ENCODE peak calls at places on chromosome 5, in ten cellular contexts. F is uterus, Z is gastrocnemius medialis, M is transverse colon, Q is spleen, S is body of pancreas, L is tibial nerve, R is stomach, H is adrenal gland, D is HCT116. K is an unnamed sample.

GRCh38 chr5:79576606-79577289 is 35.5 kb upstream of the TENT2 start:
- DNase-seq in D (no peak), L (no peak), H (no peak), Q (no peak), F (no peak), M (no peak), R (no peak), S (no peak), Z (no peak), K (no peak)

GRCh38 chr5:171129308-171129707 is 179.7 kb upstream of the TLX3 start:
- DNase-seq in Q (no peak), D (no peak), L (no peak), M (no peak), Z (no peak), R (no peak), H (no peak), S (no peak), F (no peak), K (no peak)

GRCh38 chr5:7850533-7851239 is at the start of gene CFAP90:
- DNase-seq in L (no peak), D (no peak), R (peak), Z (no peak), S (peak), H (peak), Q (peak), M (peak), F (peak), K (no peak)

GRCh38 chr5:73321757-73322452 is 126.7 kb downstream of the FOXD1 start:
- DNase-seq in F (no peak), Q (no peak), S (no peak), D (peak), H (no peak), M (no peak), R (no peak), L (no peak), Z (no peak), K (peak)

GRCh38 chr5:80916661-80917060 is 43.5 kb upstream of the RASGRF2 start:
- DNase-seq in M (no peak), D (no peak), R (no peak), Z (no peak), S (no peak), H (no peak), Q (no peak), F (no peak), L (no peak), K (no peak)

GRCh38 chr5:40273936-40274335 is 405.8 kb upstream of the PTGER4 start:
- DNase-seq in D (no peak), R (no peak), S (no peak), H (no peak), L (no peak), M (no peak), Z (no peak), F (no peak), Q (no peak), K (no peak)

GRCh38 chr5:170104299-170104698 is 1.4 kb upstream of the FOXI1 start:
- DNase-seq in H (peak), L (no peak), M (no peak), Z (no peak), R (no peak), S (no peak), D (no peak), F (no peak), Q (no peak), K (no peak)

GRCh38 chr5:6962256-6962655 is 249.0 kb downstream of the TENT4A start:
- DNase-seq in S (no peak), L (no peak), Z (no peak), F (no peak), D (no peak), H (no peak), M (no peak), Q (no peak), R (no peak), K (no peak)

GRCh38 chr5:73256462-73257260 is 83.7 kb downstream of the TMEM174 start:
- DNase-seq in H (no peak), D (no peak), R (no peak), L (no peak), S (no peak), Z (no peak), M (no peak), F (no peak), Q (no peak), K (no peak)

GRCh38 chr5:180212363-180213255 is 3.6 kb upstream of the RASGEF1C start:
- DNase-seq in Q (peak), M (no peak), L (no peak), H (peak), S (peak), F (no peak), D (no peak), Z (no peak), R (no peak), K (no peak)

GRCh38 chr5:16536246-16536645 is 70.6 kb upstream of the ZNF622 start:
- DNase-seq in M (no peak), F (no peak), L (no peak), S (no peak), Q (no peak), D (no peak), Z (no peak), H (no peak), R (no peak), K (peak)

GRCh38 chr5:167671176-167671575 is 620.3 kb upstream of the WWC1 start:
- DNase-seq in Z (no peak), F (no peak), Q (no peak), H (no peak), R (no peak), L (no peak), S (no peak), D (no peak), M (no peak), K (no peak)

GRCh38 chr5:45385321-45386058 is 310.7 kb downstream of the HCN1 start:
- DNase-seq in Q (no peak), R (no peak), D (peak), H (no peak), F (no peak), Z (peak), L (no peak), S (no peak), M (no peak), K (peak)

GRCh38 chr5:122351416-122352157 is 39.5 kb downstream of the SNCAIP start:
- DNase-seq in L (no peak), D (no peak), R (no peak), Z (no peak), H (no peak), M (no peak), Q (no peak), F (no peak), S (no peak), K (no peak)

GRCh38 chr5:75524071-75524470 is 12.4 kb downstream of the POLK start:
- DNase-seq in D (no peak), Q (no peak), R (no peak), M (no peak), Z (no peak), L (no peak), S (no peak), F (no peak), H (no peak), K (no peak)

GRCh38 chr5:80114856-80115255 is 79.7 kb downstream of the THBS4 start:
- DNase-seq in F (no peak), L (no peak), M (peak), H (no peak), R (no peak), Z (no peak), D (no peak), S (no peak), Q (no peak), K (no peak)

GRCh38 chr5:33764786-33765185 is 127.0 kb downstream of the ADAMTS12 start:
- DNase-seq in D (no peak), L (no peak), Z (no peak), H (no peak), F (no peak), R (no peak), M (no peak), Q (no peak), S (no peak), K (no peak)

GRCh38 chr5:12072441-12072840 is 168.2 kb upstream of the CTNND2 start:
- DNase-seq in S (no peak), D (no peak), L (no peak), Q (no peak), M (no peak), Z (no peak), R (no peak), H (no peak), F (no peak), K (no peak)

GRCh38 chr5:95817430-95817829 is 5.1 kb downstream of the GLRX start:
- DNase-seq in F (no peak), R (no peak), H (peak), M (peak), L (no peak), Z (no peak), Q (no peak), S (no peak), D (no peak), K (peak)

GRCh38 chr5:114266374-114266773 is 95.5 kb upstream of the KCNN2 start:
- DNase-seq in H (no peak), D (no peak), Z (no peak), F (no peak), Q (no peak), R (no peak), M (no peak), S (no peak), L (no peak), K (no peak)

GRCh38 chr5:168329302-168329701 is 37.9 kb downstream of the WWC1 start:
- DNase-seq in R (no peak), Z (no peak), H (no peak), Q (no peak), S (peak), F (no peak), M (no peak), L (no peak), D (no peak), K (no peak)

GRCh38 chr5:96816430-96816939 is 8.7 kb upstream of the ERAP1 start:
- DNase-seq in Z (no peak), F (no peak), S (no peak), M (peak), L (no peak), Q (no peak), R (no peak), H (no peak), D (no peak), K (no peak)

GRCh38 chr5:80406980-80407734 is 707 bp upstream of the ZFYVE16 start:
- DNase-seq in D (no peak), R (no peak), L (no peak), S (peak), F (peak), Q (peak), H (peak), Z (peak), M (peak), K (no peak)

GRCh38 chr5:157549954-157550549 is 25.5 kb downstream of the ADAM19 start:
- DNase-seq in R (no peak), D (no peak), S (no peak), Z (no peak), L (no peak), H (no peak), M (no peak), Q (no peak), F (no peak), K (no peak)

GRCh38 chr5:142915038-142915437 is 144.9 kb downstream of the ARHGAP26 start:
- DNase-seq in S (no peak), F (no peak), D (no peak), R (no peak), Z (no peak), M (no peak), Q (no peak), L (no peak), H (no peak), K (no peak)

GRCh38 chr5:142015781-142016533 is 3.1 kb upstream of the GNPDA1 start:
- DNase-seq in L (no peak), R (no peak), S (peak), H (no peak), Q (no peak), F (no peak), D (no peak), Z (no peak), M (no peak), K (peak)

GRCh38 chr5:81359108-81359507 is 34.8 kb downstream of the ACOT12 start:
- DNase-seq in R (no peak), L (no peak), M (no peak), Z (no peak), H (no peak), D (no peak), Q (no peak), F (no peak), S (no peak), K (no peak)

GRCh38 chr5:9173281-9174048 is 372.4 kb downstream of the SEMA5A start:
- DNase-seq in M (no peak), H (no peak), R (no peak), Z (no peak), D (no peak), L (no peak), S (no peak), F (no peak), Q (no peak), K (no peak)

GRCh38 chr5:151082976-151083651 is 2.3 kb upstream of the TNIP1 start:
- DNase-seq in H (no peak), S (no peak), Q (peak), L (no peak), R (peak), F (no peak), D (no peak), M (peak), Z (peak), K (no peak)

GRCh38 chr5:109690456-109691247 is 925 bp downstream of the MAN2A1 start:
- DNase-seq in M (peak), L (peak), H (peak), R (peak), S (peak), F (peak), Z (peak), Q (peak), D (peak), K (peak)

GRCh38 chr5:168553377-168554130 is 24.4 kb downstream of the FBLL1 start:
- DNase-seq in R (no peak), L (no peak), Q (no peak), H (no peak), F (no peak), M (no peak), Z (no peak), D (no peak), S (no peak), K (no peak)

GRCh38 chr5:108251350-108251749 is 130.5 kb downstream of the FBXL17 start:
- DNase-seq in H (no peak), M (no peak), Q (no peak), S (no peak), R (no peak), Z (no peak), D (no peak), F (no peak), L (no peak), K (no peak)

GRCh38 chr5:1799110-1799601 is 481 bp downstream of the MRPL36 start:
- DNase-seq in Z (no peak), R (no peak), D (no peak), H (peak), S (no peak), Q (no peak), F (peak), M (peak), L (no peak), K (no peak)

GRCh38 chr5:10556331-10556807 is 7.5 kb upstream of the ANKRD33B start:
- DNase-seq in L (no peak), D (no peak), S (no peak), Q (no peak), F (no peak), R (no peak), Z (no peak), H (no peak), M (no peak), K (peak)

GRCh38 chr5:124644138-124644537 is 102.3 kb downstream of the ZNF608 start:
- DNase-seq in L (no peak), R (no peak), D (no peak), S (no peak), M (no peak), F (no peak), Q (no peak), H (no peak), Z (no peak), K (no peak)

GRCh38 chr5:113047733-113048652 is 71.4 kb downstream of the DCP2 start:
- DNase-seq in L (no peak), Z (no peak), M (no peak), D (no peak), Q (no peak), F (no peak), S (peak), H (no peak), R (no peak), K (no peak)

GRCh38 chr5:116861662-116862061 is 287.0 kb upstream of the SEMA6A start:
- DNase-seq in Z (no peak), D (no peak), Q (no peak), M (no peak), F (no peak), R (no peak), H (no peak), S (no peak), L (no peak), K (no peak)

GRCh38 chr5:68343421-68343826 is 127.9 kb downstream of the PIK3R1 start:
- DNase-seq in M (no peak), S (peak), D (no peak), Q (no peak), R (peak), Z (peak), L (no peak), F (peak), H (peak), K (peak)

GRCh38 chr5:33736510-33736909 is 155.3 kb downstream of the ADAMTS12 start:
- DNase-seq in Q (no peak), R (no peak), S (no peak), H (no peak), Z (no peak), F (no peak), M (no peak), L (no peak), D (no peak), K (no peak)

DNA sequence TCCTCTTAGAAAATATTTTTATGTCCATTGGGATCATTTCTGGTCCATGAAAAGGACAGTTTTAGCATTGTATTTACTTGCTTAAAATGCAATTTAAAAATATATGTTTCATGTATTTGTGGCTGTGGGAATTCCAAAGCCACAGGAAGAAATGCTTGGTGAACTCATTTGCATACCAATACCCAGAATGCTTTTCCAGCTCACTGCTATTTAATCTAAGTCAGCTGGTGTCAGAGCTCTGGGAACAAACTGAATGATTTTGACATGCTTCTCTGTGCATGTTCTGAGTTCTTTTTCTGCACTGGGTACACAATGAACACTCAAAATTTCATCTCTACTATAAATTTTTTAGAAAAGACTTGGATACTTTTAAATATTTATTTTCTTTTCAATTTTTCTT is 482.8 kb upstream of the ARRDC3 start:
- DNase-seq in M (no peak), L (no peak), Q (no peak), D (no peak), H (no peak), F (no peak), S (no peak), Z (no peak), R (no peak), K (no peak)
- TF ChIP-seq POLR2A in M (no peak), L (no peak), Q (no peak), D (no peak), H (no peak), F (no peak), S (no peak), Z (no peak), R (no peak), K (no peak)

DNA sequence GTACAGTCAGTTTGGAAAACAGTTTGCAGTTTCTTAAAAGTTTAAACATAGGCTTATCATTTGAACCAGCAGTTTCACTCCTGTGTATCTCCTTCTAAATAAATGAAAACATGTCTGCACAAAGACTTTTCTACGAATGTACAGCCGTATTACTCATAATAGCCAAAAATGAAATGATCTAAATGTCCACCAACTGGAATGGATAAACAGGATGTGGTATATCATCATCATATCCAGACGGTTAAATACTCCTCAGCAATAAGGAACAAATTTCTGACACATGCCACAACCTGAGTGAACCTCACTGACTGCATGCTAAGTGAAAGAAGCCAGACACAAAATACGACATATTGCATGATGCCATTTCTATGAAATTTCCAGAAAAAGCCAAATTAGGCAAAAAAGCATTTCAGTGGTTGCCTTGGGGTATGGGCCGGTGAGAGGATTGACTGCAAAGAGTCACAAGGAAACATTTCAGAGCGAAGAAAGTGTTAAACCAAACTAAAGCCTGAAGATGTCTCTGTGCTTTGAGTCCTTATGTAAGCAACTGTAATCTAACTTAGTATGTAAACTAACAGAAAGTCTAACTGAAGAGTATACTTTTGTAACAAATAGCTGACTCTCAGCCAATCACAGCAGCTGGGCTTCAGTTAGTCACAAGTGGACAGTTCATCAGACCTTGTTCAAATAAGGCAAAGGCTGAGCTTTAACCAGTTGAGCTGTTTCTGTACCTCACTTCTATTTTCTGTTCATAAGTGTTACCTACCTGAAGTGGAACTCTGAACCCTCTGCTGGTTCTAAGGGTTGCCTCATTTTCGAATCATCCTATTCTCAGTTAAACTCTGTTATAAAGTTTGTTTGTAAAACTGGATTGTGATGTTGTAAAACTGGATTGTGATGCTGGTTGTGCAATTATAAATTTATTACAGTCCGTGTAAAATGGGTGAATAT is 65.2 kb downstream of the TRIO start:
- DNase-seq in R (no peak), Z (no peak), S (no peak), D (no peak), Q (no peak), F (no peak), M (peak), L (no peak), H (no peak), K (no peak)
- TF ChIP-seq POLR2A in R (no peak), Z (no peak), S (no peak), D (no peak), Q (no peak), F (no peak), M (peak), L (no peak), H (no peak), K (no peak)

GRCh38 chr5:149804478-149805450 is 74.7 kb downstream of the PPARGC1B start:
- DNase-seq in Z (no peak), Q (no peak), H (no peak), L (no peak), S (no peak), M (no peak), F (no peak), R (no peak), D (no peak), K (no peak)
- TF ChIP-seq POLR2A in Z (no peak), Q (no peak), H (no peak), L (no peak), S (no peak), M (no peak), F (no peak), R (no peak), D (no peak), K (no peak)

DNA sequence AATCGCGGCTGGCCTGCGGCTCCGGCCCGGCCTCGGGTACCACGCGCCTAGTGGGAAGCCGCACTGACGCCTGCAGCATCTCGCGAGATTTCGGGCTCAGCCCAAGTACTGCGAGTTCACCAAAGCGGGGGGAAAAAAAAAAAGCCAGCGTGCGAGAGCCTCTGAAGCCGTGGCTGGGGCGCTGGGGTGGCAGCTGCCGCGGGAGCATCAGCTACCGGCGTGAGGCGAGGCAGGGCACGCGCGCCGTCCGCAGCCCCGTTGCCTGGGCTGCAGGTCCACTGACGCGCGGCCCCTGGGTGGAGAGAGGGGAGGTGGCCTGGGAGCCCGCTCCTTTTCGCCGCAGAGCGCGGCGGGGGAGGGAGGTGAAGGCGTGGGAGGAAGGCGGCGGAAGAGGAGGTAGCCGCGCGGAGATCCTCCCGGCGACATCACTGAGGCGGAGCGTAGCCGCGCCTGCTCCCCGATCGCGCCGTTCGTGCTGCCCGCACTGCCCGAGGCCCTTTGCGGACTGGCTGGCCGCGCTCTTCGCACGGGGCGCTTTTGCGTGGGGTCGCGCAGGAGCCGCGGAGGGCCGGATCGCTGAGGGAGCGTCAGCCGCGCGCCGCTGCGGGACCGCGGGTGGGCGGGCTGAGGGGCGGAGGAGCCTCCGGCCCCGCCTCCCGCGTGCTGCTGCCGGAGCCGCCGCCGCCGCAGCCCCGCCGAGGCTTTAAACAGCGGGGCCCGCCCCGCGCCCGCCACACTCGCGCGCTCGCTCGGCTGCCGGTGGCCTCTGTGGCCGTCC is at the start of gene SLC12A2:
- DNase-seq in M (peak), Q (peak), D (peak), Z (peak), S (peak), L (peak), H (peak), R (peak), F (peak), K (peak)
- TF ChIP-seq POLR2A in M (peak), Q (peak), D (peak), Z (peak), S (peak), L (peak), H (peak), R (no peak), F (peak), K (peak)

K was measured in H54.